ENCODE peak calls at places on chromosomes 1 and 21, in five cellular contexts. T is SHP77, Y is fibroblast of the conjunctiva, D is mesenchymal stem cell, V is HT-29. J is an unnamed sample.

GRCh38 chr21:38787461-38788274 is 18.1 kb upstream of the ETS2 start:
- DNase-seq in T (peak; percentile 85), Y (no peak), D (peak; percentile 86), V (peak; percentile 92), J (no peak)

GRCh38 chr1:245356891-245357585 is 202.3 kb downstream of the KIF26B start:
- DNase-seq in T (no peak), Y (no peak), D (no peak), V (no peak), J (no peak)

GRCh38 chr1:1124786-1125642 is 9.1 kb upstream of the C1orf159 start:
- DNase-seq in T (no peak), Y (no peak), D (no peak), V (peak; percentile 86), J (no peak)

GRCh38 chr1:246320286-246320685 is 186.8 kb downstream of the SMYD3 start:
- DNase-seq in T (no peak), Y (no peak), D (peak; percentile 18), V (no peak), J (peak; percentile 81)

GRCh38 chr1:145906954-145907755 is 2.7 kb downstream of the ITGA10 start:
- DNase-seq in T (no peak), Y (peak; percentile 28), D (no peak), V (no peak), J (peak; percentile 82)

GRCh38 chr1:62765981-62766380 is 18.0 kb upstream of the ATG4C start:
- DNase-seq in T (no peak), Y (no peak), D (no peak), V (no peak), J (no peak)

GRCh38 chr1:216498277-216498676 is 75.0 kb upstream of the USH2A start:
- DNase-seq in T (no peak), Y (no peak), D (no peak), V (no peak), J (no peak)

GRCh38 chr1:149931212-149931805 is 3.7 kb upstream of the SF3B4 start:
- DNase-seq in T (no peak), Y (no peak), D (no peak), V (no peak), J (no peak)

GRCh38 chr1:214520544-214521165 is 30.7 kb downstream of the PTPN14 start:
- DNase-seq in T (no peak), Y (no peak), D (no peak), V (no peak), J (no peak)

GRCh38 chr1:12121212-12122000 is 45.4 kb upstream of the TNFRSF1B start:
- DNase-seq in T (no peak), Y (peak; percentile 56), D (peak; percentile 24), V (no peak), J (no peak)

J was measured in dermis microvascular lymphatic vessel endothelial cell.